ENCODE peak calls at places on chromosomes 2 and 18, in seven cellular contexts. G, H, F, Q, W, I and A are unnamed samples. For H3K36me3, the result is how much of the 10 kb centered on the place peaks cover.

GRCh38 chr18:54880706-54881105 is 52.4 kb downstream of the RAB27B start:
- DNase-seq in G (no peak), H (no peak), F (no peak), Q (peak), W (no peak), I (no peak), A (peak)

GRCh38 chr2:75573145-75573878 is 12.6 kb upstream of the EVA1A start:
- DNase-seq in G (no peak), H (no peak), F (no peak), Q (no peak), W (no peak), I (no peak), A (no peak)

GRCh38 chr18:37361223-37362157 is 204.1 kb downstream of the CELF4 start:
- DNase-seq in G (no peak), H (no peak), F (no peak), Q (peak), W (no peak), I (no peak), A (no peak)

GRCh38 chr2:54609647-54610046 is 113.8 kb upstream of the EML6 start:
- DNase-seq in G (no peak), H (no peak), F (no peak), Q (no peak), W (no peak), I (no peak), A (no peak)

GRCh38 chr2:28389399-28390240 is 3.0 kb upstream of the FOSL2 start:
- DNase-seq in G (peak), H (no peak), F (no peak), Q (peak), W (peak), I (no peak), A (no peak)

GRCh38 chr2:240579771-240580614 is 6.5 kb upstream of the CAPN10 start:
- DNase-seq in G (peak), H (peak), F (peak), Q (peak), W (peak), I (peak), A (peak)

GRCh38 chr2:197309369-197310231 is 980 bp downstream of the ANKRD44 start:
- DNase-seq in G (peak), H (peak), F (peak), Q (peak), W (peak), I (no peak), A (peak)

GRCh38 chr2:186126181-186126580 is 359.9 kb upstream of the ZC3H15 start:
- DNase-seq in G (no peak), H (no peak), F (no peak), Q (no peak), W (no peak), I (no peak), A (no peak)

GRCh38 chr2:102664439-102665042 is 45.2 kb downstream of the SLC9A2 start:
- DNase-seq in G (peak), H (no peak), F (peak), Q (no peak), W (no peak), I (no peak), A (no peak)

GRCh38 chr2:204365778-204366177 is 179.5 kb upstream of the PARD3B start:
- DNase-seq in G (no peak), H (no peak), F (no peak), Q (no peak), W (no peak), I (no peak), A (no peak)

GRCh38 chr18:3083776-3084175 is 70.8 kb upstream of the LPIN2 start:
- DNase-seq in G (no peak), H (no peak), F (no peak), Q (no peak), W (no peak), I (no peak), A (no peak)

GRCh38 chr2:36404312-36404711 is 48.7 kb downstream of the CRIM1 start:
- DNase-seq in G (no peak), H (no peak), F (no peak), Q (no peak), W (no peak), I (no peak), A (peak)

GRCh38 chr2:203394519-203395227 is 66.5 kb downstream of the ABI2 start:
- DNase-seq in G (no peak), H (no peak), F (no peak), Q (peak), W (no peak), I (no peak), A (no peak)

GRCh38 chr2:29213871-29214341 is 98.7 kb downstream of the CLIP4 start:
- DNase-seq in G (no peak), H (no peak), F (no peak), Q (peak), W (peak), I (no peak), A (no peak)

GRCh38 chr18:59052965-59053960 is 86.4 kb upstream of the SEC11C start:
- DNase-seq in G (no peak), H (no peak), F (peak), Q (no peak), W (no peak), I (no peak), A (no peak)

GRCh38 chr2:217737127-217737526 is 265.7 kb downstream of the TNS1 start:
- DNase-seq in G (no peak), H (no peak), F (no peak), Q (no peak), W (no peak), I (no peak), A (peak)

GRCh38 chr2:239678186-239678490 is 277.3 kb upstream of the HDAC4 start:
- DNase-seq in G (no peak), H (no peak), F (no peak), Q (no peak), W (no peak), I (no peak), A (no peak)

GRCh38 chr2:66539452-66539851 is 104.5 kb downstream of the MEIS1 start:
- DNase-seq in G (no peak), H (no peak), F (no peak), Q (no peak), W (no peak), I (no peak), A (no peak)

GRCh38 chr18:70121842-70122241 is 83.6 kb downstream of the RTTN start:
- DNase-seq in G (no peak), H (no peak), F (no peak), Q (no peak), W (no peak), I (no peak), A (no peak)

GRCh38 chr2:52369176-52369575 is 1337.2 kb upstream of the NRXN1 start:
- DNase-seq in G (no peak), H (no peak), F (no peak), Q (no peak), W (no peak), I (no peak), A (no peak)

GRCh38 chr2:79876430-79876829 is 363.6 kb downstream of the CTNNA2 start:
- DNase-seq in G (no peak), H (no peak), F (no peak), Q (peak), W (no peak), I (no peak), A (peak)

GRCh38 chr2:109715302-109715937 is 78.7 kb upstream of the RGPD5 start:
- DNase-seq in G (peak), H (no peak), F (peak), Q (peak), W (peak), I (no peak), A (peak)

GRCh38 chr2:25421746-25422431 is 80.2 kb upstream of the DNMT3A start:
- DNase-seq in G (no peak), H (no peak), F (peak), Q (no peak), W (no peak), I (no peak), A (no peak)

GRCh38 chr2:225112362-225113111 is 70.3 kb upstream of the DOCK10 start:
- DNase-seq in G (no peak), H (no peak), F (no peak), Q (no peak), W (no peak), I (no peak), A (no peak)

GRCh38 chr2:27282892-27283291 is 663 bp downstream of the TRIM54 start:
- DNase-seq in G (no peak), H (no peak), F (no peak), Q (peak), W (no peak), I (no peak), A (no peak)

GRCh38 chr2:191501390-191502168 is 176.4 kb upstream of the NABP1 start:
- DNase-seq in G (no peak), H (no peak), F (no peak), Q (no peak), W (no peak), I (no peak), A (peak)

GRCh38 chr2:131140581-131140980 is 35.4 kb downstream of the PLEKHB2 start:
- DNase-seq in G (no peak), H (no peak), F (no peak), Q (no peak), W (no peak), I (no peak), A (no peak)

DNA sequence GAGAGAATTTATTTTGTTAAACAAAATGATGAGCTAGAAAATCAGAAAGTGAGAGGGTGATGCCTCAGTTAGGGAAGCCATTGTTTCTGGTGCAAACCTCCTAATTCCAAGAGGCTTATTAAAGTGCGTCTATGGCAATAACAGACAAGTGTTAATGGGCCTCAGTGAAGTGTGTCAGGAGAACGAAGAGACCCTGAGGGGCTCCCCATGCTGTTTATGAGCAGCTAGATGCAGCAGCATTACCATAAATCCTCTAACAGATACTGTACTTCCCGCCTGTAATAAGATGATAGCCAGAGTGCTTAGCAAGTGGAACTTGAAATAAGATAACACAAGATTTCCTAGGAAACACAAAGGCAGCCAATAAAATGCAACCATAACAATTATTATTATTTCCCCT is 157.4 kb downstream of the MYT1L start:
- DNase-seq in G (no peak), H (no peak), F (no peak), Q (no peak), W (no peak), I (no peak), A (no peak)
- H3K27ac ChIP-seq in G (no peak), H (no peak), F (no peak), Q (no peak), W (no peak), I (no peak), A (no peak)

DNA sequence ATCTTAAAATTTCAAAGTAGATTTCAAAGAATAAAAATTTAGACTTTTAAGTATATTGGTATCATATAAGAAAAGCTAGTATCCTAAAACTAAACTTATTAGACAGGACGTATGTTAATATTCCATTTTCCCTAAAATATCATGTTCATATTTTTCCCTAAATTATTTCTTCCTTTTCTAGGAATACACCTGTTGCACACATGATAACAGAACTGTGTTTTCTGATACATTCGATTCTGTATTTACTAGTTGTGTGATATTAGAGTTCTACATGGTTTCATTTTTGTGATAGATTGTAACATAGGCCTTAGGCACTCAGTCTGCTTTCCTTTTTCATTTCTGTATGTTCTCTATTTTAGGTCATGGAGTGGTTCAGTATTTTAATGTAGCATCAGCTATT is 10.9 kb downstream of the RBM45 start:
- DNase-seq in G (no peak), H (no peak), F (no peak), Q (no peak), W (no peak), I (no peak), A (no peak)
- H3K36me3 ChIP-seq in G (under half), H (under half), F (under half), Q (under half), W (under half), I (half or more), A (under half)

GRCh38 chr18:57416542-57416941 is 18.6 kb upstream of the ONECUT2 start:
- DNase-seq in G (no peak), H (no peak), F (no peak), Q (no peak), W (no peak), I (no peak), A (no peak)
- H3K27ac ChIP-seq in G (no peak), H (no peak), F (no peak), Q (no peak), W (no peak), I (no peak), A (no peak)

GRCh38 chr2:182946949-182947348 is 80.5 kb upstream of the FRZB start:
- DNase-seq in G (no peak), H (no peak), F (peak), Q (no peak), W (no peak), I (no peak), A (peak)
- H3K36me3 ChIP-seq in G (under half), H (under half), F (under half), Q (half or more), W (under half), I (under half), A (half or more)

GRCh38 chr2:12717191-12717987 is 653 bp downstream of the TRIB2 start:
- DNase-seq in G (peak), H (peak), F (peak), Q (peak), W (peak), I (peak), A (peak)

GRCh38 chr2:12719400-12720104 is 2.8 kb downstream of the TRIB2 start:
- DNase-seq in G (no peak), H (no peak), F (no peak), Q (no peak), W (no peak), I (no peak), A (peak)

GRCh38 chr2:12717988-12718661 is 1.4 kb downstream of the TRIB2 start:
- DNase-seq in G (no peak), H (peak), F (peak), Q (peak), W (peak), I (peak), A (no peak)

GRCh38 chr2:12720181-12720580 is 3.4 kb downstream of the TRIB2 start:
- DNase-seq in G (no peak), H (no peak), F (no peak), Q (no peak), W (no peak), I (no peak), A (peak)

DNA sequence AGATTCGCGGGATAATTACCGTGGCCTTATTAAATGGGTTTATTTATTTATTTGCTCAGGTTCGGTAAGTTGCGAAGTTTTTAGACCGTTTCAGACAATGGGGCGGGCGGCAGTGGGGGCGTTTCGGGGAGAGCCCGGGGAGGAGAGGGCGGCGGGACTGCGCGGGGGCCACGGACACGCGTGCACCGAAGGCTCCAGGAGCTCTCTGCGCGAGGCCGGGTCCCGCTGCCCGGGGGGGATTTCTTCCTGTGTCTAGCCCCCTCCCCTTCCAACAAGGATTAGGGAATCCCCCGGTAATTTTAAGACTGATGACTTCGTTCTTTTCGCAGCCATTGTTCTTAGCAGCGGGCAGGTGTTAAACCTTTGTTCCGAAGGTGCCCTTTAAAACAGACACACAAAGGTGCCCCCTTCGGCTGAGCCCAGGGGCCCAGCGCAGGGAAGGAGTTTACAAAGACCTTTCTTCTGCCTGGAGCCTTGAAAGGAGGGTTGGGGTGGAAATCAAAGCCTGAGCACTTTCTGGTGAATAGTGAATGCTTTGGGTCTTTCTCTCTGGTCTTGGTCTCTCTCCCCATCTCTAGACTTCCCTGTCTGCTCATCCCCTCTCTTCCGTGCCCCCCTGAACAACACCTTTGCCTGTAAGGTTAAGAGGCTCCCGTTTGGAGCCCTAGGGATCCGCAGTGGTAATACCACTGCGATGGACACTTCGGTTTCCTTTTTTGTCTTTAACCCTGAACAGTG is 2.1 kb downstream of the TRIB2 start:
- DNase-seq in G (no peak), H (no peak), F (no peak), Q (peak), W (peak), I (no peak), A (peak)
- H3K27ac ChIP-seq in G (peak), H (peak), F (peak), Q (peak), W (peak), I (peak), A (no peak)

DNA sequence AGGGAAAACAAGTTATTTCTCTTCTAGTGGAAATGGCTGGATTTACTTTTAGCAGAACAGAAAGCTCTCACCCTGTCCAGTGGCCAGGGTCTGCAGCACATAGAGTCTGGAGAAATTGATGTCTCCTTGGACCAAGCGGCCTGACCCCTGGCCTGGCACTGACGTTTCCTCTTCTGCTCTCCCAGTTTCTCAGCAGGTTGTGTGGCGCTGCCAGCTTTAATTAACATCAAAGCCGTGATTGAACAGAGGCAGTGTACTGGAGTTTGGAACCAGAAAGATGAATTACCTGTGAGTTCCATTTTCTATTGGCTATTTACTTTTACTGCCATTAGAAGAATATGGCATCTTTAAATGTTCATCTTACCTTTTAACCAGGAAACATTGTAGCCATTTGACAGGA is 20.9 kb downstream of the CD8A start:
- DNase-seq in G (no peak), H (no peak), F (no peak), Q (no peak), W (no peak), I (no peak), A (no peak)
- H3K36me3 ChIP-seq in G (under half), H (under half), F (under half), Q (half or more), W (under half), I (half or more), A (under half)